ENCODE peak calls at places on chromosome 21, in four cellular contexts. A is GM12878, Z is H1, E is K562. L is an unnamed sample.
A peak's percentile ranks its signal among the peaks of the same experiment; 100 is the strongest.

GRCh38 chr21:29748391-29749167 is 191.2 kb downstream of the GRIK1 start:
- DNase-seq in A (no peak), Z (no peak), E (no peak), L (no peak)

GRCh38 chr21:25490742-25491141 is 116.5 kb downstream of the MRPL39 start:
- DNase-seq in A (no peak), Z (no peak), E (no peak), L (no peak)

GRCh38 chr21:43367296-43367695 is 59.6 kb downstream of the SIK1 start:
- DNase-seq in A (no peak), Z (no peak), E (no peak), L (no peak)

GRCh38 chr21:44866780-44867179 is 6.7 kb downstream of the PTTG1IP start:
- DNase-seq in A (no peak), Z (no peak), E (no peak), L (peak; percentile 45)

GRCh38 chr21:45012661-45013270 is 61.6 kb upstream of the ADARB1 start:
- DNase-seq in A (no peak), Z (peak; percentile 79), E (no peak), L (no peak)

GRCh38 chr21:20302084-20302483 is 696.1 kb upstream of the NCAM2 start:
- DNase-seq in A (no peak), Z (no peak), E (no peak), L (no peak)

GRCh38 chr21:45132841-45133573 is 58.6 kb downstream of the ADARB1 start:
- DNase-seq in A (no peak), Z (no peak), E (no peak), L (no peak)

GRCh38 chr21:45167796-45168222 is 93.4 kb downstream of the ADARB1 start:
- DNase-seq in A (no peak), Z (no peak), E (no peak), L (no peak)

GRCh38 chr21:24118738-24119470 is 1488.4 kb downstream of the MRPL39 start:
- DNase-seq in A (no peak), Z (no peak), E (no peak), L (no peak)

GRCh38 chr21:43303240-43304178 is 123.4 kb downstream of the SIK1 start:
- DNase-seq in A (no peak), Z (no peak), E (peak; percentile 71), L (no peak)

GRCh38 chr21:14569026-14569425 is 22.9 kb upstream of the SAMSN1 start:
- DNase-seq in A (no peak), Z (no peak), E (no peak), L (no peak)
- TF ChIP-seq EZH2 in A (no peak), Z (no peak), E (no peak), L (no peak)

DNA sequence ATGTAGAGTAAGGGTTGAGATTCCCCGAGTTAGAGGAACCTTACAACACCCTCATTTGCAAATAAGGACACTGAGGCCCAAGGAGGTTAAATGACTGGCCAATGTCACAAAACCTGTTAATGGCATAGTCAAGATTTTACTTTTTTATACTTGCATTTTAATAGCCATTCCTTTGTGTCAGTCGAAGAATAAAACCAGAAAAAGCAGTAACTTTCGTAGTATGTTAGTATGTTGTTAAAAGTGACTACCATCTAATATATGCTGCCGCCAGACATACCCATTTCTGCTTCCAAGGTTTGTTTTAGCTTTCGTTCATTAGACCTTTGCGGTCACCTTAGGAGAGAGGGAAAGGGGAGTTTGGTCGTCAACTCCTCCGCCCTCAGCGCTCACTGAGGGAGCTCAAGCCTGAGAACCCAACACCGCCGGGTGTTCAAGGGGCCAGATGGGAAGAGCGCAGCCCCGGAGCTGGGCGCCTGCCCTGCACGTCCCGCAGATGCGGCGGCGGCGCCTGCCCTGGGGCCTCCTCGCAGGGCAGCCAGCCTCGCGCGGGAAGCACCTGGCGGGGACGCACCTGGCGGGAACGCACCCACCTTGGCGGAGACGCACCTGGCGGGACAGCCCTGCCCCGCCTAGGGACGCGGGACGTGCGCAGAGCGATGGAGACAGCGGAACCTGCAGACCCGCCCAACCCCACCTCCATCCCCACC is 466 bp downstream of the VPS26C start:
- DNase-seq in A (no peak), Z (peak; percentile 74), E (no peak), L (peak; percentile 27)
- TF ChIP-seq SRF in A (no peak), Z (no peak), E (no peak), L (no peak)

GRCh38 chr21:46297311-46298082 is 11.4 kb downstream of the YBEY start:
- DNase-seq in A (no peak), Z (peak; percentile 74), E (no peak), L (no peak)

GRCh38 chr21:46298083-46298412 is 11.9 kb downstream of the YBEY start:
- DNase-seq in A (no peak), Z (no peak), E (no peak), L (no peak)

GRCh38 chr21:46301759-46302158 is 15.6 kb downstream of the YBEY start:
- DNase-seq in A (no peak), Z (no peak), E (no peak), L (no peak)

GRCh38 chr21:46295996-46296752 is 10.0 kb downstream of the YBEY start:
- DNase-seq in A (no peak), Z (peak; percentile 51), E (peak; percentile 68), L (peak; percentile 91)

DNA sequence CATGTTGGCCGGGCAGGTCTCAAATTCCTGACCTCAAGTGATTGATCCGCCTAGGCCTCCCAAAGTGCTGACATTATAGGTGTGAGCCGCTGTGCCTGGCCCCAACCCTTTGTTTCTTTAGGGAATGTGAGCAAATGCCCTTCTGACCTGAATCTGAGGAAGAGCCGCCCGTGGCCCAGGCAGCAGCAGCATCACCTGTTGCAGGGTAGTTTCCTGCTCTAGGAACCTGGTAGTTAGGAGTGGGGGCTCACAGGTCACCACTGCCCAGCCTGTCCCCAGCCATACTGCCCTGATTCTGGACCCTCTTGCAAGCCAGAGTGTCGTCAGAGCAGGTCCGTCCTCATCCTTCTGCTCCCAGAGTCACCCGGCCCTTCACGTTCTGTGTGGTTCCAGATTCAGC is 13.0 kb downstream of the YBEY start:
- DNase-seq in A (no peak), Z (no peak), E (no peak), L (no peak)
- TF ChIP-seq CHD2 in A (no peak), Z (no peak), E (no peak), L (no peak)

GRCh38 chr21:38321568-38321967 is 64.8 kb downstream of the KCNJ15 start:
- DNase-seq in A (no peak), Z (no peak), E (no peak), L (no peak)
- TF ChIP-seq EZH2 in A (no peak), Z (no peak), E (no peak), L (no peak)

GRCh38 chr21:33266050-33266783 is at the start of gene IL10RB:
- DNase-seq in A (peak; percentile 27), Z (peak; percentile 86), E (peak; percentile 100), L (peak; percentile 29)
- TF ChIP-seq SRF in A (no peak), Z (no peak), E (no peak), L (no peak)

GRCh38 chr21:41964171-41964570 is 10.4 kb upstream of the C2CD2 start:
- DNase-seq in A (no peak), Z (peak; percentile 27), E (no peak), L (no peak)
- TF ChIP-seq CHD2 in A (no peak), Z (no peak), E (no peak), L (no peak)